ENCODE peak calls at places on chromosomes 16 and 17, in six cellular contexts. E, Y, O, W, U and S are unnamed samples.

GRCh38 chr17:68204736-68205135 is 43.1 kb upstream of the AMZ2 start:
- DNase-seq in Y (no peak), U (no peak), O (peak), W (no peak), E (no peak), S (peak)

GRCh38 chr16:8718753-8719386 is 44.5 kb downstream of the ABAT start:
- DNase-seq in O (no peak), Y (no peak), U (no peak), E (no peak), W (no peak), S (no peak)

GRCh38 chr17:64459284-64459747 is 10.4 kb downstream of the MILR1 start:
- DNase-seq in Y (peak), U (peak), O (no peak), W (peak), E (no peak), S (no peak)

GRCh38 chr17:65208753-65209152 is 71.6 kb downstream of the RGS9 start:
- DNase-seq in Y (no peak), W (no peak), E (no peak), O (no peak), U (no peak), S (no peak)

GRCh38 chr16:12332553-12332952 is 356.0 kb downstream of the SNX29 start:
- DNase-seq in O (no peak), Y (no peak), U (no peak), E (no peak), W (no peak), S (no peak)

GRCh38 chr17:50210249-50211225 is 9.1 kb upstream of the COL1A1 start:
- DNase-seq in O (no peak), U (peak), Y (peak), E (no peak), W (peak), S (no peak)

GRCh38 chr17:59367657-59368045 is 36.2 kb downstream of the YPEL2 start:
- DNase-seq in W (no peak), U (no peak), Y (no peak), O (no peak), E (no peak), S (no peak)

GRCh38 chr16:84032458-84033178 is 10.0 kb downstream of the SLC38A8 start:
- DNase-seq in O (no peak), E (no peak), U (no peak), Y (no peak), W (no peak), S (no peak)

GRCh38 chr17:35543856-35544255 is 6.4 kb upstream of the SLFN12L start:
- DNase-seq in Y (no peak), E (no peak), O (no peak), U (no peak), W (no peak), S (no peak)

GRCh38 chr17:57984936-57985674 is 2.9 kb downstream of the VEZF1 start:
- DNase-seq in W (peak), E (no peak), Y (no peak), U (no peak), O (no peak), S (no peak)

GRCh38 chr16:46974352-46974751 is 878 bp upstream of the DNAJA2 start:
- DNase-seq in W (peak), E (peak), O (peak), U (no peak), Y (no peak), S (peak)

GRCh38 chr17:72244494-72244893 is 123.7 kb downstream of the SOX9 start:
- DNase-seq in U (no peak), Y (no peak), E (no peak), W (no peak), O (no peak), S (no peak)

GRCh38 chr16:56263711-56264608 is 72.7 kb downstream of the GNAO1 start:
- DNase-seq in E (no peak), Y (no peak), U (no peak), O (no peak), W (no peak), S (no peak)

GRCh38 chr17:59004338-59005111 is 102.2 kb downstream of the TRIM37 start:
- DNase-seq in E (peak), U (peak), O (peak), Y (peak), W (peak), S (peak)

GRCh38 chr16:68756250-68757051 is 19.4 kb downstream of the CDH1 start:
- DNase-seq in O (peak), Y (no peak), E (peak), W (no peak), U (no peak), S (peak)

GRCh38 chr17:30235386-30236296 is at the start of gene SLC6A4:
- DNase-seq in Y (no peak), U (no peak), E (no peak), O (peak), W (no peak), S (peak)

GRCh38 chr16:4410335-4411075 is 5.9 kb downstream of the CORO7 start:
- DNase-seq in O (no peak), U (peak), Y (peak), W (peak), E (no peak), S (no peak)

GRCh38 chr16:23240994-23241393 is 58.4 kb downstream of the SCNN1G start:
- DNase-seq in Y (no peak), O (no peak), U (no peak), E (no peak), W (no peak), S (no peak)

GRCh38 chr16:23248261-23249194 is 53.6 kb upstream of the SCNN1B start:
- DNase-seq in Y (no peak), E (no peak), W (peak), O (no peak), U (no peak), S (no peak)

GRCh38 chr16:23245268-23245667 is 56.8 kb upstream of the SCNN1B start:
- DNase-seq in Y (no peak), E (no peak), U (no peak), W (no peak), O (no peak), S (no peak)

GRCh38 chr16:23249830-23250229 is 52.3 kb upstream of the SCNN1B start:
- DNase-seq in W (no peak), O (no peak), U (no peak), Y (no peak), E (no peak), S (no peak)

GRCh38 chr16:23244122-23244521 is 58.0 kb upstream of the SCNN1B start:
- DNase-seq in Y (no peak), W (no peak), E (no peak), U (no peak), O (no peak), S (no peak)
- TF ChIP-seq CTCF in Y (no peak), W (no peak), E (no peak), U (no peak), O (no peak), S (no peak)

DNA sequence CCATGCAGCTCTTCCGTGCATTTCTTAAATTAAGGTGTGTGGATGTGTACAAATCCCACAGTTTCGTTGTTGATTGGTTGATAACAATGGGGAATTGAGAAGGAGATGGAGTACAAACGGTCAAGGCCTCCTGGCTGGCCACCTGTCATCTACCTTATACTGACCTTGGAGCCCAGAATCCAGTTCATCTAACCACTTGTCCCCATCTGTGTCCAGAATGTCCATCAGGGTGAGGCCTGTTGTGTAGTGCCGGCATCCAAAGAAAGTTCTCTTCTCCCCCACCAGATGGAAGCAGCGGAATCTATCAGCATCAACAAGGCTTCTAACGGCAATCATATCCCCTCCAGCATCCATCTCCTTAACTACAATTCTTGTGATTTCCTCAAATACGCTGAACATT is 1.5 kb downstream of the GSDMB start:
- DNase-seq in O (no peak), W (peak), U (no peak), Y (no peak), E (no peak), S (no peak)
- TF ChIP-seq CTCF in O (no peak), W (peak), U (peak), Y (peak), E (no peak), S (no peak)

GRCh38 chr16:3001316-3001715 is 11.4 kb upstream of the CLDN9 start:
- DNase-seq in U (no peak), Y (no peak), O (no peak), W (no peak), E (no peak), S (no peak)

GRCh38 chr16:3004781-3005284 is 7.9 kb upstream of the CLDN9 start:
- DNase-seq in U (no peak), Y (no peak), E (no peak), W (no peak), O (no peak), S (no peak)

GRCh38 chr16:3004319-3004718 is 8.4 kb upstream of the CLDN9 start:
- DNase-seq in W (no peak), Y (no peak), E (peak), U (no peak), O (no peak), S (no peak)

GRCh38 chr16:3000540-3000939 is 12.2 kb upstream of the CLDN9 start:
- DNase-seq in Y (no peak), W (no peak), U (no peak), O (no peak), E (no peak), S (no peak)

DNA sequence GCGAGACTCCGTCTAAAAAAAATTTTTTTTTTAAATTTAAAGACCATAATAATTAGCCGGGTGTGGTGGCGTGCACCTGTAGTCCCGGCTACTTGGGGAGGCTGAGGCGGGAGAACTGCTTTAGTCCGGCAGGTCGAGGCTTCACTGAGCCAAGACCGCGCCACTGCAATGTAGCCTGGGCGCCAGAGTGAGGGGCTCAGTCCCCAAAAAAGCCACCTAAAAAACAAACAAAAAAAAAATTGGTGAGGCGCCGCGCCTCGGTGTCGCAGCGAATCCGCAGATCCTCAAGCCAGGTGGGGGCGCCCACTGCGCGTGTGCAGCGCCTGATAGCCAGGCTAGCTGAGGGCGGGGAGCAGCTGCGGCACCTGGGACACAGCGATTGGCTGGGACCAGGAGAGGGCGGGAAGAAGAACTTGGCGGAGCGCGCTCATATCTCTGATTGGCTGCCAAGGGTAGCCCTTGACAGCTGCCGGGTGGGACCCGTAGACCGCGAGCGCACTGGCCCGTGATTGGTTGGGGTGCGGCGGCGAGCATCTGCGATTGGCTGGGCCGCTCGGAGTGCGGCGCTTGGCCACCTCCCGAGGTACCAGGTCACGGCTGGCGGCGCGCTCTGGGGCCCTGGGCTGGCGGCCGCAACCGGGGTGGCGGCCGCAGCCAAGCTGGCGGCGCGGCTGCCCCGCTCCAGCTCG is 9.0 kb upstream of the CLDN9 start:
- DNase-seq in E (peak), U (peak), Y (peak), W (peak), O (peak), S (peak)
- TF ChIP-seq CTCF in E (peak), U (peak), Y (peak), W (peak), O (peak), S (peak)

DNA sequence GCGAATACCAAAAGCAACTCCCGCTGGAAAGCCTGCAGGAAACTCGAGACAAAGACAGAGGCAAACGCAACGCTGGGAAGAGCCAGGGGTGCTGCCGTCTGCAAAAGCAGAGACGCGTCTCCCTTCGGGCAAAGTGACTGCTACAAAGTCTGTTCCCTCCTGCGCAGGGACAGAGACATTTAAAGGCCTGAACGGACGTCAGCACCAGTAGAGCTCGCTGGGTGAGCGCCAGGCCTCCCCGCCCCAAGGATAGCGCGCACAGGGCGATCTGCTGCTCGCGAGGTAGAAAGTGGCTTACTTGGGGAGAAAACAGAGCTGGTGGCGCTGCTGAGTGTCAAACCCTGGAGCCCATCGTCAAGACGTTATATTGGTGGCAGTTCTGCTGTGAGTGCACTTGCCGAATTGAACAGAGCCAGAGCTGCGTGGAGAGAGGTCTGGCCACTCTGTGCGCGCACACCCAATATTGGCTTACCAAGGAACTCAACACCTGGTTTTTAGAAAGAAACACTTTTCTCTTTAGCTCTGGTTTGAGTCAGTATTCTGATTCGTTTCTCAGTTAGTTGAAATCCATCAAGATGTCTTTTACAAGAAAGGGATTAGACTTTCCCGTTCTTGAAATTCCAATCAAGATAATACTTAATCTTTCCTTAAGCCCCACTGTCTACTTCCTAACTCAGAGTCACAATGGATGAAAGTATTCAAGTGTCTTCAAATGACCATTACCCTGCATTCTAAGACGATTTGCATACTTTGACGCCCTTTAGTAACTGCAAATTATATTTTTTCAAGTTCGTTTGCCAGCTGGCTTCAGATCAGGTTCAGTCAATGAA is 190.1 kb downstream of the USP22 start:
- DNase-seq in E (peak), U (no peak), Y (no peak), W (no peak), O (no peak), S (no peak)
- TF ChIP-seq CTCF in E (no peak), U (no peak), Y (no peak), W (no peak), O (no peak), S (no peak)

GRCh38 chr16:87461466-87461975 is 31.3 kb downstream of the ZCCHC14 start:
- DNase-seq in U (no peak), E (peak), W (no peak), Y (no peak), O (peak), S (peak)
- TF ChIP-seq CTCF in U (peak), E (peak), W (no peak), Y (no peak), O (peak), S (peak)

DNA sequence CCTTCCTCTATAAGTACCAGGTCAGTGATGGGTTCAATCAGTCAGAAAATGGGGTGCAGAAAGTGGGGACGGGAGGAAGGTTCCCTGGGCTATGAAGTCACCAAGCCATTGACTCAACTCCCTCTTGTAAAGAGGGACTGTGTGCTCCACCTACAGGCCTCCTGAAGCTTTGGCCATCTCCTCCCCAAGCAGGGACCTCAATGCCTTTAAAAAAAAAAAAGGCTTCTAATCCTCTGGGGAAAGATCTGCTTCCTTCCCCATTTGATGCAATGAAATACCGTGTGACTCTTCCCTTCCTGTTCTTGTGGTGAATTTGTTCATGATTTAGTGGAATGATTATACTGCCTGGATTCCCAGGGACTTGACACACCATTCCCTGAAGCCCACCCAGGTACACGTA is 30.8 kb downstream of the VWA3A start:
- DNase-seq in E (no peak), Y (no peak), W (no peak), U (no peak), O (no peak), S (peak)
- TF ChIP-seq CTCF in E (no peak), Y (peak), W (no peak), U (no peak), O (peak), S (no peak)

GRCh38 chr17:45758544-45758943 is 25.6 kb upstream of the CRHR1 start:
- DNase-seq in U (no peak), O (no peak), W (no peak), E (no peak), Y (no peak), S (no peak)

GRCh38 chr17:45757431-45758218 is 26.5 kb upstream of the CRHR1 start:
- DNase-seq in O (no peak), Y (no peak), E (no peak), U (no peak), W (no peak), S (no peak)

GRCh38 chr17:45755050-45755449 is 29.1 kb upstream of the CRHR1 start:
- DNase-seq in U (no peak), W (no peak), O (no peak), Y (no peak), E (no peak), S (no peak)

GRCh38 chr17:45753645-45754225 is 30.4 kb upstream of the CRHR1 start:
- DNase-seq in W (no peak), Y (no peak), O (no peak), E (no peak), U (no peak), S (no peak)

GRCh38 chr17:45756266-45756989 is 27.7 kb upstream of the CRHR1 start:
- DNase-seq in E (no peak), Y (no peak), U (no peak), W (no peak), O (no peak), S (no peak)
- TF ChIP-seq CTCF in E (no peak), Y (no peak), U (no peak), W (no peak), O (no peak), S (no peak)

GRCh38 chr17:74815671-74816370 is 39.7 kb upstream of the NAT9 start:
- DNase-seq in O (no peak), W (no peak), E (no peak), U (no peak), Y (no peak), S (no peak)

GRCh38 chr17:74813793-74814192 is 37.6 kb upstream of the NAT9 start:
- DNase-seq in W (no peak), E (no peak), U (no peak), O (no peak), Y (no peak), S (no peak)

GRCh38 chr17:74815067-74815466 is 38.9 kb upstream of the NAT9 start:
- DNase-seq in U (no peak), O (no peak), Y (no peak), W (no peak), E (no peak), S (no peak)

GRCh38 chr17:74812109-74812864 is 36.1 kb upstream of the NAT9 start:
- DNase-seq in Y (no peak), W (no peak), O (no peak), U (no peak), E (no peak), S (no peak)

DNA sequence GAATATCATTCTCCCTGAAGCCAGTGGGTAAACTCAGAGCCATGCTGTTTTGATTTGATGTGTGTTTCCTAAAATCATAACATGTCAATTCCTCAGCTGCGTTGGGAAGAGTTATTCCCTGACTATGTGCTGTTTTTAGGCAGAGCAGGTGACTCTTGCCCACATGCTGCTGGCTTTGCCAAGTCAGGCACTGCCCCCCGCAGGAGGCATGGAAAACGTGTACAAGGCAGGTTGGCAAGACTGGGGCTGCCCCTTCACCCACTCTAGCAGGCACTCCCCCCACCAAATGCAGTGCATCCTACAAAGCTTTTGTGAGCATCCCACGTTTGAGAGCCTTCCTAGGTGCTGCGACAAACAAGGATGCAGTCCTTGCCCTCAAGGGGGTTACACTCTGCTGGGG is 38.3 kb upstream of the NAT9 start:
- DNase-seq in U (no peak), E (peak), Y (no peak), O (no peak), W (no peak), S (no peak)
- TF ChIP-seq CTCF in U (no peak), E (peak), Y (peak), O (no peak), W (no peak), S (no peak)